ENCODE peak calls at places on chromosome 4, in ten cellular contexts. One of them, this sample, is unnamed.

GRCh38 chr4:90246841-90247240 is 119.6 kb downstream of the CCSER1 start:
- DNase-seq in GM12865: no peak
- DNase-seq in RWPE1: no peak
- DNase-seq in astrocyte of the cerebellum: no peak
- DNase-seq in fibroblast of pulmonary artery: no peak
- DNase-seq in neural crest cell: no peak
- DNase-seq in AG10803: no peak
- DNase-seq in epithelial cell of proximal tubule: no peak
- DNase-seq in PC-3: peak
- DNase-seq in CD8-positive, alpha-beta T cell: no peak
- DNase-seq in this sample: no peak

GRCh38 chr4:186500721-186501304 is 54.6 kb downstream of the MTNR1A start:
- DNase-seq in astrocyte of the cerebellum: no peak
- DNase-seq in CD8-positive, alpha-beta T cell: no peak
- DNase-seq in RWPE1: peak
- DNase-seq in epithelial cell of proximal tubule: no peak
- DNase-seq in PC-3: no peak
- DNase-seq in AG10803: no peak
- DNase-seq in GM12865: no peak
- DNase-seq in fibroblast of pulmonary artery: no peak
- DNase-seq in neural crest cell: no peak
- DNase-seq in this sample: no peak

GRCh38 chr4:139901516-139902327 is 236.1 kb downstream of the MGST2 start:
- DNase-seq in RWPE1: no peak
- DNase-seq in AG10803: peak
- DNase-seq in PC-3: peak
- DNase-seq in astrocyte of the cerebellum: no peak
- DNase-seq in epithelial cell of proximal tubule: no peak
- DNase-seq in GM12865: no peak
- DNase-seq in neural crest cell: no peak
- DNase-seq in CD8-positive, alpha-beta T cell: no peak
- DNase-seq in fibroblast of pulmonary artery: no peak
- DNase-seq in this sample: no peak

GRCh38 chr4:113872426-113873260 is 106.8 kb downstream of the ARSJ start:
- DNase-seq in AG10803: peak
- DNase-seq in CD8-positive, alpha-beta T cell: no peak
- DNase-seq in GM12865: no peak
- DNase-seq in epithelial cell of proximal tubule: peak
- DNase-seq in fibroblast of pulmonary artery: no peak
- DNase-seq in RWPE1: no peak
- DNase-seq in astrocyte of the cerebellum: no peak
- DNase-seq in PC-3: no peak
- DNase-seq in neural crest cell: no peak
- DNase-seq in this sample: no peak

GRCh38 chr4:39710098-39710896 is 12.4 kb downstream of the UBE2K start:
- DNase-seq in RWPE1: no peak
- DNase-seq in PC-3: no peak
- DNase-seq in AG10803: no peak
- DNase-seq in fibroblast of pulmonary artery: no peak
- DNase-seq in CD8-positive, alpha-beta T cell: no peak
- DNase-seq in astrocyte of the cerebellum: no peak
- DNase-seq in epithelial cell of proximal tubule: no peak
- DNase-seq in neural crest cell: no peak
- DNase-seq in GM12865: peak
- DNase-seq in this sample: no peak

GRCh38 chr4:143025111-143025704 is 159.5 kb upstream of the USP38 start:
- DNase-seq in epithelial cell of proximal tubule: no peak
- DNase-seq in neural crest cell: no peak
- DNase-seq in GM12865: peak
- DNase-seq in CD8-positive, alpha-beta T cell: no peak
- DNase-seq in AG10803: peak
- DNase-seq in PC-3: peak
- DNase-seq in fibroblast of pulmonary artery: peak
- DNase-seq in RWPE1: no peak
- DNase-seq in astrocyte of the cerebellum: peak
- DNase-seq in this sample: no peak

GRCh38 chr4:181504846-181505374 is 738.3 kb upstream of the TENM3 start:
- DNase-seq in GM12865: no peak
- DNase-seq in PC-3: no peak
- DNase-seq in AG10803: no peak
- DNase-seq in astrocyte of the cerebellum: no peak
- DNase-seq in RWPE1: no peak
- DNase-seq in fibroblast of pulmonary artery: no peak
- DNase-seq in neural crest cell: no peak
- DNase-seq in CD8-positive, alpha-beta T cell: no peak
- DNase-seq in epithelial cell of proximal tubule: no peak
- DNase-seq in this sample: no peak

GRCh38 chr4:159190646-159191045 is 87.8 kb downstream of the RAPGEF2 start:
- DNase-seq in fibroblast of pulmonary artery: no peak
- DNase-seq in astrocyte of the cerebellum: no peak
- DNase-seq in AG10803: no peak
- DNase-seq in PC-3: no peak
- DNase-seq in epithelial cell of proximal tubule: no peak
- DNase-seq in RWPE1: no peak
- DNase-seq in neural crest cell: no peak
- DNase-seq in GM12865: no peak
- DNase-seq in CD8-positive, alpha-beta T cell: no peak
- DNase-seq in this sample: no peak

GRCh38 chr4:56371426-56372220 is 15.7 kb downstream of the AASDH start:
- DNase-seq in PC-3: no peak
- DNase-seq in RWPE1: no peak
- DNase-seq in GM12865: no peak
- DNase-seq in neural crest cell: no peak
- DNase-seq in fibroblast of pulmonary artery: peak
- DNase-seq in epithelial cell of proximal tubule: no peak
- DNase-seq in CD8-positive, alpha-beta T cell: no peak
- DNase-seq in AG10803: no peak
- DNase-seq in astrocyte of the cerebellum: no peak
- DNase-seq in this sample: no peak

GRCh38 chr4:41977709-41978108 is 3.8 kb upstream of the DCAF4L1 start:
- DNase-seq in astrocyte of the cerebellum: no peak
- DNase-seq in CD8-positive, alpha-beta T cell: no peak
- DNase-seq in RWPE1: no peak
- DNase-seq in GM12865: no peak
- DNase-seq in neural crest cell: no peak
- DNase-seq in fibroblast of pulmonary artery: peak
- DNase-seq in epithelial cell of proximal tubule: no peak
- DNase-seq in PC-3: no peak
- DNase-seq in AG10803: peak
- DNase-seq in this sample: no peak

GRCh38 chr4:188949608-188950007 is 810.4 kb downstream of the TRIML1 start:
- DNase-seq in PC-3: no peak
- DNase-seq in epithelial cell of proximal tubule: no peak
- DNase-seq in AG10803: no peak
- DNase-seq in neural crest cell: no peak
- DNase-seq in CD8-positive, alpha-beta T cell: no peak
- DNase-seq in GM12865: no peak
- DNase-seq in RWPE1: no peak
- DNase-seq in fibroblast of pulmonary artery: no peak
- DNase-seq in astrocyte of the cerebellum: no peak
- DNase-seq in this sample: no peak

GRCh38 chr4:3302164-3302785 is 9.5 kb downstream of the RGS12 start:
- DNase-seq in GM12865: peak
- DNase-seq in epithelial cell of proximal tubule: no peak
- DNase-seq in neural crest cell: no peak
- DNase-seq in CD8-positive, alpha-beta T cell: peak
- DNase-seq in RWPE1: no peak
- DNase-seq in AG10803: no peak
- DNase-seq in astrocyte of the cerebellum: no peak
- DNase-seq in fibroblast of pulmonary artery: no peak
- DNase-seq in PC-3: no peak
- DNase-seq in this sample: peak

GRCh38 chr4:81218206-81218605 is 3.2 kb upstream of the PRKG2 start:
- DNase-seq in AG10803: no peak
- DNase-seq in CD8-positive, alpha-beta T cell: no peak
- DNase-seq in fibroblast of pulmonary artery: no peak
- DNase-seq in PC-3: no peak
- DNase-seq in astrocyte of the cerebellum: no peak
- DNase-seq in GM12865: no peak
- DNase-seq in epithelial cell of proximal tubule: no peak
- DNase-seq in neural crest cell: no peak
- DNase-seq in RWPE1: no peak
- DNase-seq in this sample: no peak

GRCh38 chr4:39030726-39031125 is 1.5 kb downstream of the TMEM156 start:
- DNase-seq in AG10803: peak
- DNase-seq in astrocyte of the cerebellum: no peak
- DNase-seq in epithelial cell of proximal tubule: no peak
- DNase-seq in GM12865: no peak
- DNase-seq in PC-3: no peak
- DNase-seq in fibroblast of pulmonary artery: peak
- DNase-seq in RWPE1: no peak
- DNase-seq in neural crest cell: no peak
- DNase-seq in CD8-positive, alpha-beta T cell: no peak
- DNase-seq in this sample: no peak

GRCh38 chr4:110619401-110620247 is 3.3 kb downstream of the PITX2 start:
- DNase-seq in PC-3: no peak
- DNase-seq in epithelial cell of proximal tubule: no peak
- DNase-seq in GM12865: no peak
- DNase-seq in RWPE1: no peak
- DNase-seq in neural crest cell: peak
- DNase-seq in fibroblast of pulmonary artery: no peak
- DNase-seq in AG10803: no peak
- DNase-seq in astrocyte of the cerebellum: no peak
- DNase-seq in CD8-positive, alpha-beta T cell: no peak
- DNase-seq in this sample: peak

DNA sequence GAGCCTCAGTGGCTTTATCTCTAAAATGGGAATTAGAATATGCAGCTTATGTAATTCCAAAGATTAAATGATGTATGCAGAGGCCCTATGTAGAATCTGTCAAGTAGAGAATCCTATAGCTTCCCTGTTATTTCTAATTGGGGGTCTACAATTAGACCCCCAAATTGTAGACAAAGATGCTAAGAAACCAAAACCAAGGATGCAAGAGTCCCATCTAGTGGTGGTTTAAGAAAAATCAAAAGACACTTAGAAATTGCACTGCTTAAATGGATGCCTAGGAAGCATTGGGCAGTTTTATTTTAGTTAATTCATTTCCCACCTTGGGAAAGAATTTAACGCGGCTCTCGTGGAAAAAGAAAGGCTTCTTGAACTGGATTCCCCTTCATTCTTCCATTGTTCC is 115.2 kb downstream of the GABRA2 start:
- DNase-seq in PC-3: peak
- DNase-seq in AG10803: no peak
- DNase-seq in RWPE1: no peak
- DNase-seq in fibroblast of pulmonary artery: peak
- DNase-seq in GM12865: no peak
- DNase-seq in astrocyte of the cerebellum: no peak
- DNase-seq in CD8-positive, alpha-beta T cell: no peak
- DNase-seq in neural crest cell: no peak
- DNase-seq in epithelial cell of proximal tubule: no peak
- DNase-seq in this sample: no peak
- TF ChIP-seq CTCF in PC-3: peak
- TF ChIP-seq CTCF in AG10803: no peak
- TF ChIP-seq CTCF in RWPE1: no peak
- TF ChIP-seq CTCF in fibroblast of pulmonary artery: peak
- TF ChIP-seq CTCF in GM12865: peak
- TF ChIP-seq CTCF in astrocyte of the cerebellum: peak
- TF ChIP-seq CTCF in CD8-positive, alpha-beta T cell: no peak
- TF ChIP-seq CTCF in neural crest cell: peak
- TF ChIP-seq CTCF in epithelial cell of proximal tubule: peak
- TF ChIP-seq CTCF in this sample: peak

GRCh38 chr4:109298279-109299010 is 4.0 kb downstream of the COL25A1 start:
- DNase-seq in AG10803: no peak
- DNase-seq in neural crest cell: no peak
- DNase-seq in fibroblast of pulmonary artery: peak
- DNase-seq in CD8-positive, alpha-beta T cell: no peak
- DNase-seq in GM12865: peak
- DNase-seq in astrocyte of the cerebellum: no peak
- DNase-seq in epithelial cell of proximal tubule: no peak
- DNase-seq in RWPE1: peak
- DNase-seq in PC-3: peak
- DNase-seq in this sample: no peak
- TF ChIP-seq CTCF in AG10803: peak
- TF ChIP-seq CTCF in neural crest cell: peak
- TF ChIP-seq CTCF in fibroblast of pulmonary artery: peak
- TF ChIP-seq CTCF in CD8-positive, alpha-beta T cell: peak
- TF ChIP-seq CTCF in GM12865: peak
- TF ChIP-seq CTCF in astrocyte of the cerebellum: peak
- TF ChIP-seq CTCF in epithelial cell of proximal tubule: peak
- TF ChIP-seq CTCF in RWPE1: peak
- TF ChIP-seq CTCF in PC-3: peak
- TF ChIP-seq CTCF in this sample: peak

GRCh38 chr4:48557478-48557877 is 67.4 kb downstream of the ZAR1 start:
- DNase-seq in PC-3: peak
- DNase-seq in AG10803: no peak
- DNase-seq in CD8-positive, alpha-beta T cell: no peak
- DNase-seq in neural crest cell: no peak
- DNase-seq in epithelial cell of proximal tubule: no peak
- DNase-seq in astrocyte of the cerebellum: no peak
- DNase-seq in fibroblast of pulmonary artery: peak
- DNase-seq in RWPE1: peak
- DNase-seq in GM12865: peak
- DNase-seq in this sample: no peak
- TF ChIP-seq CTCF in PC-3: peak
- TF ChIP-seq CTCF in AG10803: peak
- TF ChIP-seq CTCF in CD8-positive, alpha-beta T cell: no peak
- TF ChIP-seq CTCF in neural crest cell: peak
- TF ChIP-seq CTCF in epithelial cell of proximal tubule: peak
- TF ChIP-seq CTCF in astrocyte of the cerebellum: peak
- TF ChIP-seq CTCF in fibroblast of pulmonary artery: peak
- TF ChIP-seq CTCF in RWPE1: peak
- TF ChIP-seq CTCF in GM12865: peak
- TF ChIP-seq CTCF in this sample: no peak

DNA sequence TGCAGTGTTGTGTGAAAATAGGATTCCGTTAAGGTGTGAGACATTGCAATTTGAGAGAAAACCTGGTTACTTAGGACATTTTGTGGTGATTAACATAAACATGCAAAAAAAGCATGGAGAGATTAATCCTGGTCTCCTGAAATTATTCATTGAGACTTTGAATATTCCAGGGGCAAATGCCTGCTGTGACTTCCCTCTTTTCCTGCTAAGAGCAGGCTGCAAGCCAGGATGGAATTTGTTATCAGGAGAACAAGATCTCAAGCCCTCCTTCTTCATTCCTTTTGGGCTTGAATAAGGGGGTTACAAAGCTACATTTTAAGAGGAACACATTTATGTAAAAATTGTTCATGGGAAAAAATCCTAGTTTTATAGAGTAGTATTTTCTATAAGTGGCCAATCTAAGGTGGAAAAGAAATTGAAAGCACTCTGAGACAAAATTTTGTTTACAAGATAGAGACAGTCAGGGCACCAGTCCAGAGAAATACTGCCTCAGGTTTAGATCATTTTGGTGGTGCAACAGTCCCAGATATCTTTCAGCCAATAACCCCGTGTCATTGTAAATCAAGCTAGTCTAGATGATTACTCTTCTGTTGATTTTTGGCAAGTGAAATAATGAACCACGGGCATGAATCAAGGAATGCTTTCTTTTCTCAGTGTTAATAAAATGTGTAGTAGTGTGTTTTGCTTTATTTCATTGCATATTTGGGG is 1528.3 kb upstream of the AGA start:
- DNase-seq in AG10803: no peak
- DNase-seq in CD8-positive, alpha-beta T cell: no peak
- DNase-seq in GM12865: no peak
- DNase-seq in fibroblast of pulmonary artery: no peak
- DNase-seq in neural crest cell: no peak
- DNase-seq in PC-3: no peak
- DNase-seq in RWPE1: no peak
- DNase-seq in epithelial cell of proximal tubule: no peak
- DNase-seq in astrocyte of the cerebellum: no peak
- DNase-seq in this sample: no peak
- TF ChIP-seq CTCF in AG10803: no peak
- TF ChIP-seq CTCF in CD8-positive, alpha-beta T cell: no peak
- TF ChIP-seq CTCF in GM12865: no peak
- TF ChIP-seq CTCF in fibroblast of pulmonary artery: no peak
- TF ChIP-seq CTCF in neural crest cell: no peak
- TF ChIP-seq CTCF in PC-3: no peak
- TF ChIP-seq CTCF in RWPE1: no peak
- TF ChIP-seq CTCF in epithelial cell of proximal tubule: no peak
- TF ChIP-seq CTCF in astrocyte of the cerebellum: no peak
- TF ChIP-seq CTCF in this sample: no peak

This sample was measured in GM13977.